ENCODE peak calls at places on chromosomes 7 and 10, in five cellular contexts. G is AG04450; Y is CD8-positive, alpha-beta T cell; I is astrocyte of the spinal cord; B is OCI-LY7. A is an unnamed sample.

GRCh38 chr7:75772081-75773077 is at the start of gene CCL26:
- DNase-seq in G (peak; percentile 33), I (peak; percentile 78), B (no peak), Y (no peak), A (peak; percentile 35)

GRCh38 chr10:35854661-35855060 is 212.6 kb upstream of the FZD8 start:
- DNase-seq in B (no peak), Y (no peak), I (no peak), G (peak; percentile 57), A (no peak)

GRCh38 chr10:32237644-32238345 is 109.2 kb downstream of the EPC1 start:
- DNase-seq in Y (no peak), I (peak; percentile 54), B (no peak), G (peak; percentile 21), A (peak; percentile 35)

GRCh38 chr7:124263232-124263827 is 230.5 kb upstream of the TMEM229A start:
- DNase-seq in I (peak; percentile 23), B (peak; percentile 11), Y (no peak), G (no peak), A (no peak)

GRCh38 chr10:24407928-24408327 is 199.0 kb downstream of the KIAA1217 start:
- DNase-seq in G (no peak), Y (no peak), B (no peak), I (no peak), A (no peak)

GRCh38 chr10:200405-200804 is 65.2 kb downstream of the ZMYND11 start:
- DNase-seq in B (no peak), I (no peak), Y (no peak), G (no peak), A (no peak)

GRCh38 chr10:84424731-84425165 is 96.4 kb downstream of the CCSER2 start:
- DNase-seq in B (no peak), Y (no peak), I (peak; percentile 97), G (peak; percentile 89), A (peak; percentile 83)

GRCh38 chr10:83075395-83076072 is 1063.8 kb upstream of the GHITM start:
- DNase-seq in G (no peak), Y (no peak), I (peak; percentile 9), B (no peak), A (no peak)

GRCh38 chr10:88565072-88565471 is 18.0 kb downstream of the RNLS start:
- DNase-seq in Y (no peak), I (peak; percentile 56), B (peak; percentile 40), G (no peak), A (no peak)
- TF ChIP-seq CTCF in Y (peak; percentile 31), I (peak; percentile 36), B (peak; percentile 81), G (peak; percentile 46), A (peak; percentile 39)

GRCh38 chr7:141073173-141073640 is 657 bp upstream of the TMEM178B start:
- DNase-seq in Y (no peak), I (peak; percentile 54), B (no peak), G (no peak), A (no peak)

GRCh38 chr7:141072548-141073172 is 1.2 kb upstream of the TMEM178B start:
- DNase-seq in G (peak; percentile 18), B (no peak), Y (no peak), I (peak; percentile 74), A (peak; percentile 38)

GRCh38 chr7:141071855-141072547 is 1.9 kb upstream of the TMEM178B start:
- DNase-seq in Y (no peak), B (no peak), I (no peak), G (no peak), A (no peak)

GRCh38 chr7:141073641-141074161 is at the start of gene TMEM178B:
- DNase-seq in I (no peak), G (no peak), Y (no peak), B (no peak), A (no peak)

GRCh38 chr7:141071260-141071854 is 2.5 kb upstream of the TMEM178B start:
- DNase-seq in I (peak; percentile 15), B (peak; percentile 48), G (no peak), Y (no peak), A (no peak)
- TF ChIP-seq CTCF in I (peak; percentile 28), B (peak; percentile 61), G (no peak), Y (no peak), A (no peak)

DNA sequence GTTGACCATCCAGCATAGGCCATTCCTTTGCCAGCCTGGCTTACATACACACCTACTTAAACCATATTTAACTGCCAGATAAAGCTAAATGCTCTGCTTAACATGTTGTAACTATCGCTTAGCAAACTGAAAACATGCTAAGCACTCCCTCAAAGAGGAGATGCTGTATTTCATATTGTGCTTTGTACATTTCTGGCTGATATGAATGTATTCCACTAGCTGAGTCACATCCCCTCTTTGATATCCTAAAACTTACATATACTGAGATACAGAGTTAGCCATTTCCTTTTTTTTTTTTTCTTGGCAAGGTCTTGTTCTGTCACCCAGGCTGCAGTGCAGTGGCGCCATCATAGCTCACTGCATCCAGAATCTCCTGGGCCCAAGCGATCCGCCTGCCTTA is 99.4 kb downstream of the TPST1 start:
- DNase-seq in B (no peak), G (no peak), I (no peak), Y (no peak), A (no peak)
- TF ChIP-seq CTCF in B (no peak), G (no peak), I (no peak), Y (no peak), A (no peak)

GRCh38 chr10:93697207-93697606 is 5.2 kb downstream of the FRA10AC1 start:
- DNase-seq in B (no peak), Y (no peak), G (no peak), I (no peak), A (no peak)
- TF ChIP-seq CTCF in B (peak; percentile 72), Y (no peak), G (no peak), I (no peak), A (no peak)

GRCh38 chr10:69364232-69364631 is 52.5 kb downstream of the TACR2 start:
- DNase-seq in I (no peak), Y (no peak), G (no peak), B (no peak), A (no peak)
- TF ChIP-seq CTCF in I (peak; percentile 6), Y (no peak), G (no peak), B (peak; percentile 33), A (no peak)

GRCh38 chr7:144659211-144659610 is 176.6 kb downstream of the TPK1 start:
- DNase-seq in Y (no peak), I (no peak), B (no peak), G (no peak), A (no peak)

GRCh38 chr7:144653449-144653848 is 182.4 kb downstream of the TPK1 start:
- DNase-seq in G (no peak), I (no peak), B (no peak), Y (no peak), A (no peak)

GRCh38 chr7:144656960-144657359 is 178.9 kb downstream of the TPK1 start:
- DNase-seq in I (no peak), Y (no peak), B (no peak), G (no peak), A (no peak)
- TF ChIP-seq CTCF in I (no peak), Y (no peak), B (no peak), G (no peak), A (no peak)

A was measured in AG09319.